ENCODE peak calls at places on chromosomes 13 and 19, in six cellular contexts. T is MCF 10A, C is brain microvascular endothelial cell, S is ELF-1, G is MV-4-11, L is body of pancreas. K is an unnamed sample.

GRCh38 chr19:19119325-19120237 is 18.7 kb downstream of the TMEM161A start:
- DNase-seq in T (no peak), C (no peak), S (no peak), G (no peak), L (no peak), K (no peak)

GRCh38 chr19:47158879-47159509 is 28.4 kb downstream of the SAE1 start:
- DNase-seq in T (peak), C (peak), S (no peak), G (no peak), L (no peak), K (no peak)

GRCh38 chr19:17159466-17160393 is 55.4 kb upstream of the USE1 start:
- DNase-seq in T (peak), C (no peak), S (peak), G (no peak), L (no peak), K (no peak)

GRCh38 chr13:44730099-44730498 is 154.0 kb upstream of the TSC22D1 start:
- DNase-seq in T (no peak), C (no peak), S (no peak), G (no peak), L (no peak), K (no peak)

GRCh38 chr19:12782424-12783225 is 7.3 kb upstream of the HOOK2 start:
- DNase-seq in T (peak), C (peak), S (peak), G (peak), L (peak), K (peak)

GRCh38 chr13:66864627-66865026 is 365.5 kb downstream of the PCDH9 start:
- DNase-seq in T (no peak), C (no peak), S (no peak), G (no peak), L (no peak), K (no peak)

GRCh38 chr13:22931576-22931975 is 249.2 kb upstream of the SGCG start:
- DNase-seq in T (no peak), C (no peak), S (no peak), G (no peak), L (no peak), K (no peak)

GRCh38 chr19:58305932-58306323 is 751 bp downstream of the ERVK3-1 start:
- DNase-seq in T (no peak), C (no peak), S (no peak), G (peak), L (no peak), K (peak)

GRCh38 chr13:113658836-113659235 is 838 bp upstream of the ATP4B start:
- DNase-seq in T (no peak), C (no peak), S (no peak), G (no peak), L (peak), K (no peak)

GRCh38 chr13:88526853-88527215 is 855.7 kb downstream of the SLITRK5 start:
- DNase-seq in T (no peak), C (no peak), S (no peak), G (no peak), L (no peak), K (no peak)

GRCh38 chr13:91904597-91904996 is 506.2 kb downstream of the GPC5 start:
- DNase-seq in T (no peak), C (no peak), S (no peak), G (no peak), L (no peak), K (peak)

GRCh38 chr13:48126944-48127814 is 32.3 kb upstream of the MED4 start:
- DNase-seq in T (peak), C (peak), S (peak), G (peak), L (peak), K (peak)

GRCh38 chr19:41265376-41266153 is 1.4 kb downstream of the HNRNPUL1 start:
- DNase-seq in T (peak), C (peak), S (peak), G (no peak), L (peak), K (peak)

GRCh38 chr19:8054169-8054568 is 1.6 kb downstream of the CCL25 start:
- DNase-seq in T (no peak), C (no peak), S (peak), G (no peak), L (peak), K (no peak)

GRCh38 chr13:73421310-73421912 is 362.6 kb downstream of the KLF5 start:
- DNase-seq in T (peak), C (no peak), S (no peak), G (no peak), L (peak), K (no peak)

GRCh38 chr13:79811170-79811569 is 330.2 kb downstream of the NDFIP2 start:
- DNase-seq in T (no peak), C (no peak), S (no peak), G (no peak), L (no peak), K (no peak)

GRCh38 chr13:95128045-95128643 is 173.1 kb downstream of the ABCC4 start:
- DNase-seq in T (peak), C (no peak), S (no peak), G (no peak), L (peak), K (no peak)

GRCh38 chr13:66565261-66565660 is 664.9 kb downstream of the PCDH9 start:
- DNase-seq in T (no peak), C (no peak), S (no peak), G (no peak), L (no peak), K (no peak)

GRCh38 chr19:40613669-40614594 is 12.8 kb downstream of the LTBP4 start:
- DNase-seq in T (no peak), C (peak), S (peak), G (peak), L (peak), K (peak)

GRCh38 chr13:91889641-91890040 is 491.2 kb downstream of the GPC5 start:
- DNase-seq in T (no peak), C (no peak), S (no peak), G (no peak), L (no peak), K (no peak)

K was measured in Kasumi-1.